ENCODE peak calls at places on chromosomes 1 and 21, in five cellular contexts. D is GM23248, I is IMR-90, X is heart left ventricle, B is right cardiac atrium. N is an unnamed sample. For H3K4me1, the result is how much of the 10 kb centered on the place peaks cover.

GRCh38 chr1:65209005-65209885 is 61.2 kb downstream of the AK4 start:
- DNase-seq in B (no peak), I (peak), D (peak), X (no peak), N (peak)

GRCh38 chr1:245680395-245680794 is 525.6 kb downstream of the KIF26B start:
- DNase-seq in B (no peak), I (no peak), D (no peak), X (no peak), N (no peak)

GRCh38 chr1:232282541-232282940 is 347.4 kb downstream of the SIPA1L2 start:
- DNase-seq in D (peak), I (no peak), B (no peak), X (no peak), N (no peak)

GRCh38 chr1:147273409-147274307 is 31.2 kb downstream of the CHD1L start:
- DNase-seq in I (peak), X (no peak), B (no peak), D (peak), N (peak)

GRCh38 chr1:172895050-172895460 is 155.7 kb downstream of the TNFSF18 start:
- DNase-seq in X (no peak), I (peak), D (no peak), B (no peak), N (peak)

GRCh38 chr1:30684881-30685795 is 38.2 kb downstream of the MATN1 start:
- DNase-seq in B (peak), D (no peak), X (peak), I (no peak), N (peak)

GRCh38 chr1:213604477-213604876 is 383.3 kb upstream of the PROX1 start:
- DNase-seq in B (no peak), I (no peak), D (no peak), X (no peak), N (no peak)

GRCh38 chr21:45382698-45383000 is 22.3 kb upstream of the COL18A1 start:
- DNase-seq in D (no peak), I (no peak), X (peak), B (peak), N (no peak)

GRCh38 chr21:43716376-43717165 is 2.4 kb upstream of the PDXK start:
- DNase-seq in X (no peak), I (peak), D (peak), B (no peak), N (no peak)

GRCh38 chr1:103336376-103336775 is 189.1 kb upstream of the RNPC3 start:
- DNase-seq in I (no peak), D (no peak), B (no peak), X (no peak), N (no peak)

GRCh38 chr1:229379901-229380300 is 37.1 kb upstream of the CCSAP start:
- DNase-seq in I (no peak), X (no peak), D (peak), B (no peak), N (no peak)

GRCh38 chr1:201279313-201279712 is 4.0 kb upstream of the PKP1 start:
- DNase-seq in D (peak), X (no peak), B (peak), I (peak), N (no peak)

GRCh38 chr1:179867493-179868330 is 9.9 kb downstream of the TOR1AIP2 start:
- DNase-seq in B (peak), I (peak), D (peak), X (no peak), N (peak)

GRCh38 chr21:41859297-41859980 is 19.7 kb downstream of the PRDM15 start:
- DNase-seq in X (no peak), D (no peak), I (no peak), B (no peak), N (no peak)

GRCh38 chr1:172837816-172838680 is 179.1 kb downstream of the FASLG start:
- DNase-seq in B (no peak), I (peak), X (no peak), D (peak), N (peak)

GRCh38 chr1:115648717-115649691 is 7.2 kb downstream of the VANGL1 start:
- DNase-seq in X (no peak), B (no peak), D (peak), I (no peak), N (no peak)

GRCh38 chr1:60222492-60223369 is 149.2 kb upstream of the C1orf87 start:
- DNase-seq in D (no peak), I (no peak), X (no peak), B (no peak), N (no peak)

GRCh38 chr21:26962516-26963305 is 4.2 kb downstream of the ADAMTS5 start:
- DNase-seq in X (no peak), B (peak), I (no peak), D (peak), N (no peak)

GRCh38 chr1:25556791-25557476 is 13.5 kb downstream of the LDLRAP1 start:
- DNase-seq in B (no peak), X (no peak), I (peak), D (peak), N (peak)

DNA sequence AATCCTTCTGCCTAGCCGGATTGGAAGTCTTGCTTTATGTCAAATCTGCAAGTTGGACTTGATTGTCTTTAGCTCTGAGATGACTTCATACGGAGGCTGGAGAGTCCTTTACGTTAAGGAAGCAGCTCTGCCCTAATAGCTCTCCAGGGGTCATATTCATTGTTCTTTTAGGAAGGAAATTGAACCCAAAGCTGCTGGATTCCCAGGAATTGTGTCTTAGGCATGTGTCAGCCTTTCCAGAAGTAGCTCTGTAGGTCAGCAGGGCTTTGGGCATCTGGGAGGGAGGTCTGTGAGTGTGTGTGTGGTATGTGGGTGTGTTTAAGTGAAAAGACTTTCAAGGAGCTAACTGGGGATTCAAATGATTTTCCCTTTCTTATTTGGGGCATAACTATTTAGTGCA is 82.4 kb downstream of the ABCA4 start:
- DNase-seq in X (no peak), I (peak), D (peak), B (no peak), N (no peak)
- H3K27ac ChIP-seq in X (peak), I (no peak), D (no peak), B (no peak), N (no peak)

GRCh38 chr1:48776400-48777218 is at the start of gene BEND5:
- DNase-seq in X (peak), I (peak), B (peak), D (peak), N (peak)

GRCh38 chr1:48772221-48772620 is 4.5 kb downstream of the BEND5 start:
- DNase-seq in I (no peak), B (no peak), D (no peak), X (no peak), N (peak)

GRCh38 chr1:48777219-48777895 is 666 bp upstream of the BEND5 start:
- DNase-seq in I (no peak), D (peak), B (peak), X (no peak), N (no peak)

GRCh38 chr1:48773133-48773532 is 3.6 kb downstream of the BEND5 start:
- DNase-seq in X (no peak), I (no peak), D (no peak), B (no peak), N (no peak)

GRCh38 chr1:48775817-48776399 is 783 bp downstream of the BEND5 start:
- DNase-seq in D (no peak), B (no peak), X (no peak), I (no peak), N (no peak)
- H3K4me1 ChIP-seq in D (under half), B (under half), X (under half), I (under half), N (under half)

GRCh38 chr21:15534450-15534886 is 195.3 kb upstream of the USP25 start:
- DNase-seq in X (no peak), D (no peak), I (no peak), B (no peak), N (no peak)
- H3K27ac ChIP-seq in X (no peak), D (no peak), I (no peak), B (no peak), N (no peak)

GRCh38 chr1:52556641-52557360 is 3.9 kb upstream of the TUT4 start:
- DNase-seq in B (no peak), I (no peak), X (no peak), D (no peak), N (no peak)
- H3K4me1 ChIP-seq in B (under half), I (under half), X (under half), D (under half), N (under half)

GRCh38 chr1:221099747-221100146 is 220.5 kb downstream of the HLX start:
- DNase-seq in D (no peak), X (no peak), I (no peak), B (no peak), N (no peak)

GRCh38 chr1:221104596-221104995 is 225.4 kb downstream of the HLX start:
- DNase-seq in X (no peak), D (no peak), B (no peak), I (no peak), N (no peak)

GRCh38 chr1:221100196-221100950 is 221.1 kb downstream of the HLX start:
- DNase-seq in B (no peak), D (peak), X (no peak), I (peak), N (no peak)

GRCh38 chr1:221101792-221102191 is 222.5 kb downstream of the HLX start:
- DNase-seq in D (peak), X (no peak), I (peak), B (no peak), N (no peak)

GRCh38 chr1:221102206-221102605 is 223.0 kb downstream of the HLX start:
- DNase-seq in X (no peak), I (no peak), B (no peak), D (no peak), N (no peak)
- H3K27ac ChIP-seq in X (no peak), I (no peak), B (no peak), D (peak), N (no peak)

GRCh38 chr1:47066931-47067330 is at the start of gene CYP4Z1:
- DNase-seq in X (no peak), B (no peak), D (no peak), I (no peak), N (no peak)
- H3K4me1 ChIP-seq in X (under half), B (under half), D (under half), I (under half), N (under half)

GRCh38 chr1:226748306-226748705 is 9.2 kb upstream of the ITPKB start:
- DNase-seq in I (no peak), D (no peak), B (no peak), X (no peak), N (no peak)

GRCh38 chr1:226754097-226754496 is 15.0 kb upstream of the ITPKB start:
- DNase-seq in I (no peak), B (no peak), X (no peak), D (no peak), N (no peak)

GRCh38 chr1:226751214-226751613 is 12.1 kb upstream of the ITPKB start:
- DNase-seq in X (no peak), D (no peak), B (no peak), I (no peak), N (no peak)

GRCh38 chr1:226751687-226752086 is 12.6 kb upstream of the ITPKB start:
- DNase-seq in X (no peak), I (no peak), D (no peak), B (no peak), N (no peak)

GRCh38 chr1:226749467-226749866 is 10.4 kb upstream of the ITPKB start:
- DNase-seq in D (no peak), I (no peak), X (no peak), B (no peak), N (no peak)
- H3K27ac ChIP-seq in D (no peak), I (no peak), X (no peak), B (no peak), N (no peak)

DNA sequence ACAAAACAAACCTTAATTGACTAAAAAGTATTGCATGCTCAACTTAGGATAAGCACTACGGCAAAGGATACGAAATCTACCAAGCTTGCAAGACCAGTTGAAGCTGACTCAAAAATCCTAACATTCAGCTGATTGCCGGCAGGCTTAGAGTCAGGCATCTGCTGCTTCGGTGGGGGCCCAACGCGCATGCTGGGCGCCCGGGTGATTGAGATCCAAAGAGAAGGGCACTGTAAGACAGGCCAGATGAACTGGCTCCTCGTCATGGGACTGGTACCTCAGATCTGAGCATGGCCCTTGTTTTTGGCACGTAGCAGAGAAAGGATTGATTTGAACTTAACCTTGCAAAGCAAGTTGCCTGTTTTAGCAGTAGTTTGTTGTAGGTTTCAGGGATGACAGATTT is 86.6 kb downstream of the PRDM2 start:
- DNase-seq in B (no peak), I (no peak), X (no peak), D (no peak), N (no peak)
- H3K4me1 ChIP-seq in B (under half), I (under half), X (under half), D (under half), N (under half)

N was measured in small intestine.